ENCODE peak calls at places on chromosomes 7 and 10, in five cellular contexts. One of them, this sample, is unnamed. For H3K9me3, the result is how much of the 10 kb centered on the place peaks cover.

GRCh38 chr7:19900118-19900517 is 126.7 kb upstream of the TMEM196 start:
- DNase-seq in adipocyte: no peak
- DNase-seq in colonic mucosa: no peak
- DNase-seq in fibroblast of lung: no peak
- DNase-seq in mesenchymal stem cell: no peak
- DNase-seq in this sample: no peak

GRCh38 chr7:55491346-55491745 is 81.0 kb downstream of the VOPP1 start:
- DNase-seq in adipocyte: no peak
- DNase-seq in fibroblast of lung: no peak
- DNase-seq in mesenchymal stem cell: no peak
- DNase-seq in colonic mucosa: no peak
- DNase-seq in this sample: no peak

GRCh38 chr7:74228951-74229900 is 19.4 kb downstream of the LAT2 start:
- DNase-seq in adipocyte: no peak
- DNase-seq in fibroblast of lung: no peak
- DNase-seq in mesenchymal stem cell: no peak
- DNase-seq in colonic mucosa: no peak
- DNase-seq in this sample: no peak

GRCh38 chr7:133309333-133309732 is 56.5 kb downstream of the EXOC4 start:
- DNase-seq in adipocyte: no peak
- DNase-seq in fibroblast of lung: no peak
- DNase-seq in mesenchymal stem cell: no peak
- DNase-seq in colonic mucosa: no peak
- DNase-seq in this sample: no peak

GRCh38 chr10:113069595-113069994 is 119.5 kb downstream of the TCF7L2 start:
- DNase-seq in colonic mucosa: no peak
- DNase-seq in mesenchymal stem cell: peak
- DNase-seq in adipocyte: no peak
- DNase-seq in fibroblast of lung: peak
- DNase-seq in this sample: no peak

GRCh38 chr7:16078076-16078952 is 343.0 kb downstream of the CRPPA start:
- DNase-seq in adipocyte: peak
- DNase-seq in mesenchymal stem cell: peak
- DNase-seq in colonic mucosa: peak
- DNase-seq in fibroblast of lung: peak
- DNase-seq in this sample: peak

GRCh38 chr10:58094985-58095718 is 172.5 kb downstream of the IPMK start:
- DNase-seq in fibroblast of lung: no peak
- DNase-seq in mesenchymal stem cell: no peak
- DNase-seq in adipocyte: no peak
- DNase-seq in colonic mucosa: no peak
- DNase-seq in this sample: no peak

GRCh38 chr10:71255817-71256660 is 43.7 kb downstream of the UNC5B start:
- DNase-seq in adipocyte: peak
- DNase-seq in colonic mucosa: peak
- DNase-seq in fibroblast of lung: peak
- DNase-seq in mesenchymal stem cell: peak
- DNase-seq in this sample: no peak

GRCh38 chr7:50355817-50356178 is 51.3 kb downstream of the IKZF1 start:
- DNase-seq in fibroblast of lung: no peak
- DNase-seq in adipocyte: no peak
- DNase-seq in colonic mucosa: no peak
- DNase-seq in mesenchymal stem cell: no peak
- DNase-seq in this sample: no peak

GRCh38 chr7:25856056-25856780 is 295.8 kb upstream of the NFE2L3 start:
- DNase-seq in mesenchymal stem cell: peak
- DNase-seq in fibroblast of lung: no peak
- DNase-seq in adipocyte: peak
- DNase-seq in colonic mucosa: peak
- DNase-seq in this sample: no peak

GRCh38 chr10:49446031-49446430 is 50.1 kb upstream of the DRGX start:
- DNase-seq in fibroblast of lung: peak
- DNase-seq in adipocyte: no peak
- DNase-seq in colonic mucosa: no peak
- DNase-seq in mesenchymal stem cell: no peak
- DNase-seq in this sample: no peak

GRCh38 chr10:31318382-31318853 is 598 bp upstream of the ZEB1 start:
- DNase-seq in mesenchymal stem cell: peak
- DNase-seq in adipocyte: peak
- DNase-seq in fibroblast of lung: peak
- DNase-seq in colonic mucosa: peak
- DNase-seq in this sample: no peak

GRCh38 chr10:5618042-5618441 is 48.4 kb downstream of the ASB13 start:
- DNase-seq in adipocyte: no peak
- DNase-seq in fibroblast of lung: no peak
- DNase-seq in mesenchymal stem cell: no peak
- DNase-seq in colonic mucosa: no peak
- DNase-seq in this sample: no peak

DNA sequence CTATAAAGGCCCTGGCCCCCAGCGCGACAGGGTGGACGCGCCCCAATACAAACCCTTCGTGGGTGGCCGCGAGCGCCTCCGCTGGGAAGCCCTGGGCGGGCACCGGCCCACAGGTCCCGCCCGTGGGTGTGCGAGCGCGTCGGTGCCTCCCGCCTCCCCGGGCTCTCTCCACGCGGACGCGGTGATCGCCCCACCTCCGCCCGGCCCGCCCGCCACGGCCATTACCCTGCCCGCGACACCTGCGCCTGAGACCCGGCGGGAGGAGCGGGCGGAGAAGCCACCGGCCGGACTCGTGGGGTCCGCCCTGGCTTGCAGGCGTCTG is 81.2 kb downstream of the PAX2 start:
- DNase-seq in adipocyte: no peak
- DNase-seq in mesenchymal stem cell: no peak
- DNase-seq in colonic mucosa: no peak
- DNase-seq in fibroblast of lung: no peak
- DNase-seq in this sample: no peak
- H3K4me3 ChIP-seq in adipocyte: no peak
- H3K4me3 ChIP-seq in mesenchymal stem cell: peak
- H3K4me3 ChIP-seq in colonic mucosa: peak
- H3K4me3 ChIP-seq in fibroblast of lung: no peak
- H3K4me3 ChIP-seq in this sample: no peak

GRCh38 chr7:64612452-64612851 is 49.6 kb upstream of the ZNF680 start:
- DNase-seq in adipocyte: no peak
- DNase-seq in fibroblast of lung: no peak
- DNase-seq in mesenchymal stem cell: no peak
- DNase-seq in colonic mucosa: no peak
- DNase-seq in this sample: no peak
- H3K9me3 ChIP-seq in adipocyte: under half
- H3K9me3 ChIP-seq in fibroblast of lung: under half
- H3K9me3 ChIP-seq in mesenchymal stem cell: under half
- H3K9me3 ChIP-seq in colonic mucosa: under half
- H3K9me3 ChIP-seq in this sample: under half

GRCh38 chr10:14383266-14383665 is 52.5 kb upstream of the FRMD4A start:
- DNase-seq in fibroblast of lung: peak
- DNase-seq in adipocyte: peak
- DNase-seq in colonic mucosa: no peak
- DNase-seq in mesenchymal stem cell: peak
- DNase-seq in this sample: no peak

GRCh38 chr10:14384915-14385314 is 54.2 kb upstream of the FRMD4A start:
- DNase-seq in fibroblast of lung: no peak
- DNase-seq in colonic mucosa: no peak
- DNase-seq in mesenchymal stem cell: no peak
- DNase-seq in adipocyte: no peak
- DNase-seq in this sample: no peak

GRCh38 chr10:14385591-14386201 is 55.0 kb upstream of the FRMD4A start:
- DNase-seq in fibroblast of lung: no peak
- DNase-seq in colonic mucosa: no peak
- DNase-seq in adipocyte: peak
- DNase-seq in mesenchymal stem cell: no peak
- DNase-seq in this sample: no peak

GRCh38 chr10:14382531-14382930 is 51.8 kb upstream of the FRMD4A start:
- DNase-seq in fibroblast of lung: peak
- DNase-seq in adipocyte: no peak
- DNase-seq in mesenchymal stem cell: no peak
- DNase-seq in colonic mucosa: no peak
- DNase-seq in this sample: no peak

GRCh38 chr10:14384096-14384730 is 53.5 kb upstream of the FRMD4A start:
- DNase-seq in fibroblast of lung: peak
- DNase-seq in colonic mucosa: no peak
- DNase-seq in adipocyte: no peak
- DNase-seq in mesenchymal stem cell: no peak
- DNase-seq in this sample: no peak
- H3K9ac ChIP-seq in fibroblast of lung: no peak
- H3K9ac ChIP-seq in colonic mucosa: no peak
- H3K9ac ChIP-seq in adipocyte: no peak
- H3K9ac ChIP-seq in mesenchymal stem cell: no peak
- H3K9ac ChIP-seq in this sample: no peak

GRCh38 chr10:103621778-103622115 is 128.2 kb downstream of the NEURL1 start:
- DNase-seq in fibroblast of lung: no peak
- DNase-seq in colonic mucosa: no peak
- DNase-seq in adipocyte: no peak
- DNase-seq in mesenchymal stem cell: no peak
- DNase-seq in this sample: no peak

GRCh38 chr10:103620891-103621777 is 127.6 kb downstream of the NEURL1 start:
- DNase-seq in colonic mucosa: no peak
- DNase-seq in mesenchymal stem cell: no peak
- DNase-seq in adipocyte: no peak
- DNase-seq in fibroblast of lung: no peak
- DNase-seq in this sample: no peak

GRCh38 chr10:103618575-103619423 is 125.3 kb downstream of the NEURL1 start:
- DNase-seq in mesenchymal stem cell: no peak
- DNase-seq in fibroblast of lung: peak
- DNase-seq in colonic mucosa: peak
- DNase-seq in adipocyte: peak
- DNase-seq in this sample: no peak

GRCh38 chr10:103619424-103620356 is 126.2 kb downstream of the NEURL1 start:
- DNase-seq in fibroblast of lung: no peak
- DNase-seq in adipocyte: no peak
- DNase-seq in mesenchymal stem cell: no peak
- DNase-seq in colonic mucosa: no peak
- DNase-seq in this sample: no peak

DNA sequence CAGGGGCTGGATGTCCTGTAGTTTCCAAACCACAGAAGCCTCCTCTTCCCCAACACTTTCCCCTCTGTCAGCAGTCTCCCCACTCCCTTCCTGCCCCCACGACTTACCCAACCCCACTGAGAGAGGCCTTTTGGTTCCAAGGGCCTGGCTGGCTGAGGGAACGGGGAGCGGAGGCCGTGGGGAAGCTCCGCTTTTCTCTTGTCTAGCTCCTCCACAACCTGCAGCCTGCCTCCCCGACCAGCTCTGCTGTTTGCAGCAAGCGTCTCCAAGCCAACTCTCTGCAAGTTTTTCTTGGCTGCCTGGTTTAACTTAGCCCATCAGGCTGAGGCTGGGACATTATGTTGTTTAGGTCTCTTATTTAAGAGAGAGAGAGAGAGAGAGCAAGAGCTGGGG is 126.8 kb downstream of the NEURL1 start:
- DNase-seq in mesenchymal stem cell: no peak
- DNase-seq in fibroblast of lung: no peak
- DNase-seq in adipocyte: no peak
- DNase-seq in colonic mucosa: no peak
- DNase-seq in this sample: no peak
- H3K4me3 ChIP-seq in mesenchymal stem cell: no peak
- H3K4me3 ChIP-seq in fibroblast of lung: no peak
- H3K4me3 ChIP-seq in adipocyte: peak
- H3K4me3 ChIP-seq in colonic mucosa: no peak
- H3K4me3 ChIP-seq in this sample: no peak

GRCh38 chr10:82440775-82441174 is 565.8 kb downstream of the NRG3 start:
- DNase-seq in mesenchymal stem cell: no peak
- DNase-seq in colonic mucosa: no peak
- DNase-seq in fibroblast of lung: no peak
- DNase-seq in adipocyte: no peak
- DNase-seq in this sample: no peak
- H3K9me3 ChIP-seq in mesenchymal stem cell: under half
- H3K9me3 ChIP-seq in colonic mucosa: under half
- H3K9me3 ChIP-seq in fibroblast of lung: under half
- H3K9me3 ChIP-seq in adipocyte: under half
- H3K9me3 ChIP-seq in this sample: under half

GRCh38 chr10:53134050-53134449 is 361.5 kb upstream of the MBL2 start:
- DNase-seq in fibroblast of lung: no peak
- DNase-seq in colonic mucosa: no peak
- DNase-seq in mesenchymal stem cell: no peak
- DNase-seq in adipocyte: no peak
- DNase-seq in this sample: no peak
- H3K9ac ChIP-seq in fibroblast of lung: no peak
- H3K9ac ChIP-seq in colonic mucosa: no peak
- H3K9ac ChIP-seq in mesenchymal stem cell: no peak
- H3K9ac ChIP-seq in adipocyte: no peak
- H3K9ac ChIP-seq in this sample: no peak

DNA sequence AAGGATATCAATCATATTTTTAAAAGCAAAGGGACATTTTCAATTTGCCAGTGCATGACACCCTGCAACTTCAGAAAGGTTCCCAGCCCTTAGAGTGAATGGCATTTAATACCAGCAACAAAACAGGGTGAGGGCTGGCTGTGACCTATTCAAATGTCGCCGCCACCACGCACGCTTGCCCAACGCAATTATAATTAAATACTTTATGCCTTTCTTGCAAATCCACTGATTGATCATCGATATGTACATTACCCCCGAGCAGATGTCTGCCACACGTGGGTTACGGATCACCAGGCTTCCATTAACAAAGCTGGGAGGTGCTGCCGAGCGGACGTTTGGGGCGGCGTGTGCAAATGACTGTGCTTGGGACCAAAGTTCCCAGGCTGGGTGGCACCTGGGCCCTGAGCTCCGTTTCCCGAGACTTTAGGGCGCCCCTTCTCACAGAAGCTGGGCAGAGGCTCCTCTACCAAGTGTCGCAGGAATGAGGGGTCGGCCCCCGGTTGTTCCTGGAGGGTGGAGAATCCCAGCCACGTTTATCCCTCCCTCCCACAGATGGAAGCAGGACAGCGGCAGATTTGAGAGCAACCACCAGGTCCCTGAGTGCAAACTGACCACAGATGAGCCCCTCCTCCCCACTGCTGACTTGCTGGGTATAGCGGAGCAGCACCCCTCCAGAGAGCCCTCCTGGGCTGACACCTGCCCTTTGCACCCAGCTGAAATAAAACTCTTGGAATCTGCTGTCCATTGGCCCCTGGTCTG is 3.9 kb downstream of the FOXL3 start:
- DNase-seq in mesenchymal stem cell: no peak
- DNase-seq in adipocyte: no peak
- DNase-seq in colonic mucosa: peak
- DNase-seq in fibroblast of lung: no peak
- DNase-seq in this sample: no peak
- H3K4me3 ChIP-seq in mesenchymal stem cell: peak
- H3K4me3 ChIP-seq in adipocyte: no peak
- H3K4me3 ChIP-seq in colonic mucosa: no peak
- H3K4me3 ChIP-seq in fibroblast of lung: no peak
- H3K4me3 ChIP-seq in this sample: no peak

DNA sequence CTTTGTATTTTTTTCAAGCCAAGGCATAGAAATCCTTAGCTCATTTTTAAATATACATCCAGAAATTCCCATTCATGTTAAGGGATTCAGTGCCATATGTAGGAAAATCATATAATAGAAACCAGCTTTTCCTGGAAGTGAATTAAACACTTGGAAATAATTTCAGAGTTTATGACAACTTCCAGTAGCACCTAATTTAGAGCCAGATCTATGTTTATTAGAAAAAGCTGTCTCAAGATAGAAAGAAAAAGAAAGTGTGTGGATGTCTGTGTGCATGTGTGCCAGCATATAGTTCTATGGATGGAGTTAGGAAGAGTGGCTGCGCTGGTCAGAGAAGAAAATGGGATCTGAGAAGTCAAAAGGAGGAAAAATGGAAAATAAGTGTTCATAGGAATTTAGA is 225.7 kb downstream of the DGKB start:
- DNase-seq in fibroblast of lung: no peak
- DNase-seq in adipocyte: no peak
- DNase-seq in colonic mucosa: no peak
- DNase-seq in mesenchymal stem cell: no peak
- DNase-seq in this sample: no peak
- H3K9me3 ChIP-seq in fibroblast of lung: under half
- H3K9me3 ChIP-seq in adipocyte: under half
- H3K9me3 ChIP-seq in colonic mucosa: under half
- H3K9me3 ChIP-seq in mesenchymal stem cell: under half
- H3K9me3 ChIP-seq in this sample: under half

GRCh38 chr7:151448261-151449252 is 8.6 kb upstream of the CRYGN start:
- DNase-seq in adipocyte: peak
- DNase-seq in mesenchymal stem cell: peak
- DNase-seq in colonic mucosa: peak
- DNase-seq in fibroblast of lung: peak
- DNase-seq in this sample: no peak
- H3K9ac ChIP-seq in adipocyte: peak
- H3K9ac ChIP-seq in mesenchymal stem cell: peak
- H3K9ac ChIP-seq in colonic mucosa: peak
- H3K9ac ChIP-seq in fibroblast of lung: peak
- H3K9ac ChIP-seq in this sample: no peak

This sample was measured in SK-N-MC.